ENCODE peak calls at places on chromosomes 4 and X, in six cellular contexts. A is fibroblast of lung; V is GM13977; U is SK-N-SH; Z is CD8-positive, alpha-beta T cell; E is right atrium auricular region. R is an unnamed sample.

GRCh38 chrX:96707829-96708228 is 23.2 kb downstream of the DIAPH2 start:
- DNase-seq in E (no peak), U (no peak), A (no peak), V (no peak), Z (no peak), R (no peak)

GRCh38 chrX:69107231-69107739 is 58.0 kb downstream of the PJA1 start:
- DNase-seq in Z (no peak), A (no peak), E (no peak), U (no peak), V (no peak), R (no peak)

GRCh38 chrX:82134378-82134777 is 932.5 kb downstream of the SH3BGRL start:
- DNase-seq in A (no peak), V (no peak), E (no peak), U (no peak), Z (no peak), R (no peak)

GRCh38 chrX:72245461-72246089 is 6.7 kb upstream of the ERCC6L start:
- DNase-seq in E (no peak), V (peak), A (peak), U (peak), Z (peak), R (peak)

GRCh38 chr4:41512604-41513003 is 25.4 kb upstream of the LIMCH1 start:
- DNase-seq in U (no peak), Z (no peak), E (no peak), A (no peak), V (no peak), R (no peak)

GRCh38 chr4:119048446-119048845 is 87.2 kb upstream of the MYOZ2 start:
- DNase-seq in U (no peak), E (no peak), A (no peak), V (no peak), Z (no peak), R (no peak)

GRCh38 chrX:13029341-13029740 is 15.1 kb downstream of the FAM9C start:
- DNase-seq in E (no peak), U (no peak), A (peak), V (no peak), Z (no peak), R (no peak)

GRCh38 chr4:151540728-151541437 is 131.9 kb downstream of the FHIP1A start:
- DNase-seq in A (peak), E (no peak), U (peak), Z (no peak), V (no peak), R (no peak)

GRCh38 chr4:7101692-7102515 is 34.0 kb upstream of the GRPEL1 start:
- DNase-seq in A (peak), E (peak), Z (no peak), V (peak), U (peak), R (peak)

GRCh38 chr4:70901984-70902576 is at the start of gene MOB1B:
- DNase-seq in V (peak), E (peak), A (peak), Z (peak), U (peak), R (peak)
- TF ChIP-seq CTCF in V (no peak), E (no peak), A (no peak), Z (peak), U (peak), R (peak)

GRCh38 chr4:72743078-72743477 is 174.1 kb upstream of the ADAMTS3 start:
- DNase-seq in U (no peak), Z (no peak), E (no peak), A (no peak), V (no peak), R (no peak)
- TF ChIP-seq CTCF in U (no peak), Z (no peak), E (no peak), A (no peak), V (no peak), R (no peak)

GRCh38 chr4:154928640-154929257 is 147.7 kb downstream of the RBM46 start:
- DNase-seq in A (peak), E (no peak), Z (no peak), U (peak), V (no peak), R (no peak)
- TF ChIP-seq CTCF in A (peak), E (no peak), Z (no peak), U (peak), V (peak), R (peak)

GRCh38 chr4:187929024-187929423 is 66.5 kb upstream of the ZFP42 start:
- DNase-seq in E (no peak), Z (no peak), A (no peak), U (peak), V (no peak), R (peak)
- TF ChIP-seq CTCF in E (no peak), Z (no peak), A (no peak), U (peak), V (no peak), R (peak)

R was measured in neural crest cell.